ENCODE peak calls at places on chromosome 21, in five cellular contexts. Q is tibial nerve; B is activated T-helper 1 cell treated with anti-CD3 and anti-CD28 coated beads, Interleukin-12 subunit alpha, Interleukin-12 subunit beta, Interleukin-2, Interleukin-4 antibody, amounts not matched to agents 30 ng/mL and 10 ng/mL and 1 ng/mL, durations not matched to agents 14 hours and 24 hours and 36 hours; M is fibroblast of mammary gland; S is stimulated activated CD4-positive, alpha-beta T cell treated with anti-CD3 and anti-CD28 coated beads, Interleukin-2, amount 100 ng/mL, for 48 hours. W is an unnamed sample.

GRCh38 chr21:37869661-37870060 is 46.6 kb downstream of the KCNJ6 start:
- DNase-seq in S (no peak), B (no peak), M (no peak), Q (no peak), W (no peak)

GRCh38 chr21:46028547-46029200 is 47.1 kb downstream of the COL6A1 start:
- DNase-seq in B (no peak), S (no peak), M (peak), Q (no peak), W (no peak)

GRCh38 chr21:32382108-32382601 is 10.7 kb downstream of the URB1 start:
- DNase-seq in S (no peak), M (peak), B (no peak), Q (no peak), W (no peak)

GRCh38 chr21:36461918-36462486 is 17.9 kb downstream of the CLDN14 start:
- DNase-seq in Q (no peak), M (no peak), B (no peak), S (no peak), W (no peak)

GRCh38 chr21:44753357-44753756 is 42.0 kb upstream of the TSPEAR start:
- DNase-seq in Q (no peak), B (no peak), M (no peak), S (no peak), W (no peak)

GRCh38 chr21:44024895-44025353 is 12.8 kb downstream of the TRAPPC10 start:
- DNase-seq in B (no peak), Q (peak), M (peak), S (no peak), W (peak)

GRCh38 chr21:44300262-44300959 is 558 bp downstream of the PFKL start:
- DNase-seq in M (peak), B (peak), Q (peak), S (peak), W (no peak)

GRCh38 chr21:33025106-33025470 is 647 bp upstream of the OLIG2 start:
- DNase-seq in B (no peak), Q (no peak), M (no peak), S (no peak), W (no peak)

GRCh38 chr21:45456014-45456835 is 51.3 kb downstream of the COL18A1 start:
- DNase-seq in M (no peak), B (no peak), S (no peak), Q (no peak), W (no peak)

GRCh38 chr21:44930543-44930981 is 9.3 kb upstream of the SLX9 start:
- DNase-seq in B (no peak), Q (no peak), S (no peak), M (no peak), W (no peak)

GRCh38 chr21:29991624-29992023 is 51.8 kb upstream of the GRIK1 start:
- DNase-seq in Q (no peak), S (no peak), M (no peak), B (no peak), W (no peak)

GRCh38 chr21:18951291-18952038 is 547.9 kb upstream of the TMPRSS15 start:
- DNase-seq in S (no peak), M (peak), B (no peak), Q (no peak), W (no peak)

GRCh38 chr21:27301216-27301615 is 334.3 kb upstream of the ADAMTS5 start:
- DNase-seq in B (no peak), S (no peak), M (peak), Q (no peak), W (no peak)

GRCh38 chr21:31198575-31198974 is 145.5 kb downstream of the TIAM1 start:
- DNase-seq in B (no peak), Q (peak), M (peak), S (no peak), W (peak)

GRCh38 chr21:45998276-45998701 is 16.7 kb downstream of the COL6A1 start:
- DNase-seq in S (no peak), B (no peak), Q (no peak), M (no peak), W (no peak)

GRCh38 chr21:45844181-45844580 is 137.4 kb upstream of the COL6A1 start:
- DNase-seq in M (no peak), S (no peak), B (no peak), Q (no peak), W (no peak)